ENCODE peak calls at places on chromosomes 11 and 22, in eight cellular contexts. G is kidney epithelial cell, S is upper lobe of left lung, T is B cell, N is MM.1S, M is IMR-90, B is BE2C, U is progenitor cell of endocrine pancreas. W is an unnamed sample.

GRCh38 chr11:11626128-11626527 is 4.3 kb upstream of the GALNT18 start:
- DNase-seq in T (no peak), S (no peak), N (no peak), U (no peak), G (no peak), B (no peak), M (no peak), W (no peak)

GRCh38 chr11:110989734-110990133 is 255.8 kb upstream of the POU2AF2 start:
- DNase-seq in S (peak; percentile 33), B (no peak), T (no peak), N (no peak), M (peak; percentile 90), G (no peak), U (no peak), W (no peak)

GRCh38 chr22:30492144-30492543 is 13.4 kb downstream of the SEC14L4 start:
- DNase-seq in B (no peak), G (no peak), T (no peak), S (no peak), M (no peak), U (no peak), N (no peak), W (no peak)

GRCh38 chr22:38699784-38700183 is 959 bp downstream of the JOSD1 start:
- DNase-seq in G (no peak), S (no peak), M (peak; percentile 62), T (no peak), N (no peak), B (no peak), U (no peak), W (no peak)

GRCh38 chr11:1307163-1307870 is 2.1 kb downstream of the TOLLIP start:
- DNase-seq in M (no peak), T (peak; percentile 67), S (peak; percentile 58), G (no peak), U (no peak), B (no peak), N (no peak), W (no peak)

GRCh38 chr11:6201486-6201885 is 2.5 kb downstream of the OR52W1 start:
- DNase-seq in U (no peak), B (no peak), T (no peak), S (no peak), N (no peak), M (peak; percentile 25), G (no peak), W (no peak)

GRCh38 chr11:76835928-76836612 is 24.6 kb upstream of the ACER3 start:
- DNase-seq in T (no peak), M (peak; percentile 68), N (no peak), U (no peak), G (no peak), B (no peak), S (peak; percentile 51), W (no peak)

GRCh38 chr11:8818421-8818820 is 92.6 kb upstream of the AKIP1 start:
- DNase-seq in N (no peak), S (no peak), U (no peak), G (no peak), B (no peak), T (no peak), M (no peak), W (no peak)

GRCh38 chr11:21385669-21386068 is 716.3 kb downstream of the NELL1 start:
- DNase-seq in S (no peak), U (no peak), M (no peak), G (no peak), T (no peak), N (no peak), B (no peak), W (no peak)

GRCh38 chr22:42921301-42921700 is 64.2 kb upstream of the ARFGAP3 start:
- DNase-seq in T (no peak), M (no peak), S (peak; percentile 69), U (no peak), N (no peak), B (no peak), G (no peak), W (no peak)
- TF ChIP-seq CTCF in T (no peak), M (no peak), S (no peak), U (no peak), N (no peak), B (no peak), G (no peak), W (no peak)

GRCh38 chr11:79393362-79394043 is 47.3 kb downstream of the TENM4 start:
- DNase-seq in U (no peak), B (peak; percentile 97), M (no peak), S (no peak), G (no peak), N (no peak), T (no peak), W (peak; percentile 41)
- TF ChIP-seq CTCF in U (peak; percentile 20), B (peak; percentile 65), M (no peak), S (no peak), G (no peak), N (no peak), T (no peak), W (no peak)

GRCh38 chr22:20957691-20958440 is 9.2 kb upstream of the AIFM3 start:
- DNase-seq in S (peak; percentile 69), G (no peak), N (no peak), B (no peak), U (no peak), M (no peak), T (peak; percentile 66), W (peak; percentile 55)
- TF ChIP-seq CTCF in S (no peak), G (no peak), N (no peak), B (no peak), U (no peak), M (no peak), T (no peak), W (no peak)

GRCh38 chr11:59463176-59463575 is 6.4 kb downstream of the OR4D6 start:
- DNase-seq in T (no peak), M (no peak), B (no peak), G (no peak), U (no peak), N (no peak), S (no peak), W (no peak)
- TF ChIP-seq CTCF in T (no peak), M (no peak), B (no peak), G (no peak), U (no peak), N (no peak), S (no peak), W (no peak)

GRCh38 chr22:22591348-22592299 is 32.6 kb upstream of the PRAME start:
- DNase-seq in T (no peak), B (no peak), U (no peak), M (peak; percentile 13), G (no peak), N (no peak), S (no peak), W (no peak)
- TF ChIP-seq CTCF in T (peak; percentile 19), B (no peak), U (no peak), M (no peak), G (no peak), N (peak; percentile 24), S (no peak), W (no peak)

GRCh38 chr11:124123587-124123986 is 8.3 kb downstream of the VWA5A start:
- DNase-seq in G (no peak), T (no peak), N (no peak), S (no peak), M (no peak), B (no peak), U (no peak), W (no peak)
- TF ChIP-seq CTCF in G (no peak), T (no peak), N (peak; percentile 7), S (no peak), M (no peak), B (peak; percentile 29), U (peak; percentile 23), W (peak; percentile 18)

GRCh38 chr11:103637250-103637649 is 399.2 kb upstream of the DDI1 start:
- DNase-seq in T (no peak), U (no peak), N (no peak), B (no peak), M (peak; percentile 55), G (no peak), S (no peak), W (no peak)
- TF ChIP-seq CTCF in T (no peak), U (no peak), N (no peak), B (no peak), M (no peak), G (no peak), S (no peak), W (no peak)

GRCh38 chr11:68212421-68213134 is 518 bp downstream of the KMT5B start:
- DNase-seq in S (peak; percentile 81), M (peak; percentile 75), B (peak; percentile 85), N (peak; percentile 85), U (peak; percentile 54), G (no peak), T (peak; percentile 87), W (peak; percentile 76)
- TF ChIP-seq CTCF in S (peak; percentile 59), M (peak; percentile 56), B (peak; percentile 2), N (no peak), U (peak; percentile 50), G (no peak), T (peak; percentile 25), W (no peak)